ENCODE peak calls at places on chromosome 11, in four cellular contexts. One of them, this sample, is unnamed.

GRCh38 chr11:2769779-2770555 is 70.2 kb upstream of the KCNQ1OT1 start:
- DNase-seq in fibroblast of villous mesenchyme: no peak
- DNase-seq in foreskin fibroblast: no peak
- DNase-seq in fibroblast of lung: no peak
- DNase-seq in this sample: no peak

GRCh38 chr11:12818333-12819015 is 144.3 kb downstream of the TEAD1 start:
- DNase-seq in foreskin fibroblast: no peak
- DNase-seq in fibroblast of lung: peak
- DNase-seq in fibroblast of villous mesenchyme: peak
- DNase-seq in this sample: peak

GRCh38 chr11:56916162-56916561 is 72.6 kb upstream of the OR5AK2 start:
- DNase-seq in foreskin fibroblast: no peak
- DNase-seq in fibroblast of lung: no peak
- DNase-seq in fibroblast of villous mesenchyme: no peak
- DNase-seq in this sample: no peak

GRCh38 chr11:64240467-64241174 is at the start of gene FKBP2:
- DNase-seq in foreskin fibroblast: peak
- DNase-seq in fibroblast of lung: peak
- DNase-seq in fibroblast of villous mesenchyme: peak
- DNase-seq in this sample: peak

GRCh38 chr11:17734418-17734911 is at the start of gene KCNC1:
- DNase-seq in foreskin fibroblast: peak
- DNase-seq in fibroblast of lung: peak
- DNase-seq in fibroblast of villous mesenchyme: peak
- DNase-seq in this sample: peak

GRCh38 chr11:28924007-28924406 is 815.8 kb downstream of the METTL15 start:
- DNase-seq in fibroblast of villous mesenchyme: peak
- DNase-seq in fibroblast of lung: no peak
- DNase-seq in foreskin fibroblast: no peak
- DNase-seq in this sample: peak

GRCh38 chr11:2200957-2201519 is 29.4 kb upstream of the TH start:
- DNase-seq in fibroblast of villous mesenchyme: no peak
- DNase-seq in fibroblast of lung: no peak
- DNase-seq in foreskin fibroblast: no peak
- DNase-seq in this sample: no peak

GRCh38 chr11:17171342-17171741 is 36.4 kb downstream of the PIK3C2A start:
- DNase-seq in fibroblast of villous mesenchyme: peak
- DNase-seq in foreskin fibroblast: no peak
- DNase-seq in fibroblast of lung: peak
- DNase-seq in this sample: peak

GRCh38 chr11:10930961-10931760 is 73.3 kb upstream of the ZBED5 start:
- DNase-seq in fibroblast of lung: peak
- DNase-seq in fibroblast of villous mesenchyme: peak
- DNase-seq in foreskin fibroblast: peak
- DNase-seq in this sample: peak

GRCh38 chr11:827861-828167 is at the start of gene CRACR2B:
- DNase-seq in fibroblast of villous mesenchyme: no peak
- DNase-seq in foreskin fibroblast: no peak
- DNase-seq in fibroblast of lung: no peak
- DNase-seq in this sample: no peak

GRCh38 chr11:829116-829945 is 1.6 kb downstream of the CRACR2B start:
- DNase-seq in foreskin fibroblast: no peak
- DNase-seq in fibroblast of lung: no peak
- DNase-seq in fibroblast of villous mesenchyme: no peak
- DNase-seq in this sample: no peak

GRCh38 chr11:829946-830294 is 2.2 kb downstream of the CRACR2B start:
- DNase-seq in fibroblast of villous mesenchyme: no peak
- DNase-seq in foreskin fibroblast: no peak
- DNase-seq in fibroblast of lung: no peak
- DNase-seq in this sample: no peak

GRCh38 chr11:827146-827860 is 416 bp upstream of the CRACR2B start:
- DNase-seq in fibroblast of villous mesenchyme: no peak
- DNase-seq in fibroblast of lung: no peak
- DNase-seq in foreskin fibroblast: no peak
- DNase-seq in this sample: no peak

GRCh38 chr11:828501-829115 is 889 bp downstream of the CRACR2B start:
- DNase-seq in fibroblast of villous mesenchyme: no peak
- DNase-seq in fibroblast of lung: no peak
- DNase-seq in foreskin fibroblast: no peak
- DNase-seq in this sample: no peak
- H3K4me3 ChIP-seq in fibroblast of villous mesenchyme: no peak
- H3K4me3 ChIP-seq in fibroblast of lung: no peak
- H3K4me3 ChIP-seq in foreskin fibroblast: no peak
- H3K4me3 ChIP-seq in this sample: no peak

DNA sequence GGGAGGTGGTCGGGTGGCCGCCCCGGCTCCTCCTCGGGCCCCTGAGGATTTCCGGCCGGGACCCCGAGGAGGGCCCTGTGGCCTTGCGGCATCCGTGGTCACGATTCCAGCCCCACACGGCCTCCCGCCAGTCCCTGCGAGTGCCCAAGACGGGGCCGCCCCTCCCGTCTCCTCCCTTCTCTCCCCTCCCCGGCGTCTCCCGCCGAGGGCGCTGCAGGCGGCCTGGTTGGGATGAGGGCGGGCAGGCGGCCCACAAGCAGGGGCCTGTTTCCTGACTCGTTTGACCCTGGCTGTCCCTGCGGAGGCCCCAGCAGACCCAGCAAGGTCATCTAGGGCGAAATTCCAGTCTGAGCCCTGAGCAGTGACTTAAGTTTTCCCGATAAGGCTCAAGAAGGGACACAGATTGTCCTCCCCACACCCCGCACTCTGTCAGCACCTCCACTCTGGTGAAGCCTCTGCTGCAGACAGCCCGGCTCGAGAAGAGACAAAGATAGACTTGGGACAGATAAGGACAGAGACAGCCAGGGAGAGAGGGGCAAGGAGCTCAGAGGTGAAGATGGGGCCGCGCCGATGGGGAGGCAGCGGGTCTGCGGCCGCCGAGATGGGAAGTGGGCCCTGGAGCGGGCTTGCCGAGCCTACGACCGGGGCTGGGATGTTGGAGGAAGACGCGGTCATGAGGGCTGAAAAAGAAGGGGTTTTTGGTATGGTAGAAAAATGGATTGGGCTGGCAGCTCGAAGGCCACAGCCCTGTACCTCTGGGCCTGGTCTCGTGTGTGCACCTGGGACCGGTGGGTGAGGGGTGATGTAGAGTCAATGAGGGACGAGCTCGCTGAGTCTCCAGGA is 95.0 kb downstream of the SWAP70 start:
- DNase-seq in fibroblast of villous mesenchyme: peak
- DNase-seq in fibroblast of lung: peak
- DNase-seq in foreskin fibroblast: peak
- DNase-seq in this sample: peak
- TF ChIP-seq CTCF in fibroblast of villous mesenchyme: peak
- TF ChIP-seq CTCF in fibroblast of lung: peak
- TF ChIP-seq CTCF in foreskin fibroblast: peak
- TF ChIP-seq CTCF in this sample: peak

DNA sequence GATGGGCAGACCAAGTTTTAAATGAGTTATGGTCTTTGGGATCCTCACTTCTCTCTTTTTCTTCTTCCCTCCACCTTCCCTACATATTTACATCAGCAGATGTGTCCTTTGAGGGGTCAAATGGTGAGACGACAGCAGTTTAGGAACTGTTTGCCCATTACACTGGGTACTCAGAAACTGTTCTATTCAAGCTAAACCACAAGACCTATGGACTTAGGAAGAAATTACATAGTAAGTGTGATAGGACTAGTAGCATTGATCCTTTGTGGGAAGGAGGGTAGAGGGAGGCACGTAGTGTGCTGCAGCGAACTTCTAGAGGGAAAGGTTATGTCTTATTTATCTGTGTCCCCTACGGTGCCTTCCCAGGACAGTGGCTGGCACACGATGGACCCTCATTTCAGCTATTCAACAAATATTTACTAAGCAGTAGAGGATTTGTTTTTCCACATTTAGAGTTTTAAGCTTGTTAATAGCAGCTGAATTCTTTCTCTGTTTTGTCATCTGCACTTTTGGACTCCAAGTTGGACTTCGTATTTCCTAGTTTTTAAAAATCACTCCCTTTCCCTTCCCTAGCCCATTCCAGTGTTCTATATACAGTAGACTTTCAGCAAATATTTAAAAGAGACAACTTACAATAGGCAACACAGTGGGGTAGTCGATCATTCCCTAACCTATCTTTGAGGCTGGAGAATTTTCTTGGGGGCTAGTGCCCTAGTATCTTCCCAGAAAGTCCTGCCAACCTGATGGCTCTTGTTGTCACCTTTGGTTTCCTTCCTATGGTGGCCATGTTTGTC is 13.9 kb downstream of the FZD4 start:
- DNase-seq in foreskin fibroblast: no peak
- DNase-seq in fibroblast of villous mesenchyme: no peak
- DNase-seq in fibroblast of lung: no peak
- DNase-seq in this sample: peak
- H3K4me3 ChIP-seq in foreskin fibroblast: no peak
- H3K4me3 ChIP-seq in fibroblast of villous mesenchyme: no peak
- H3K4me3 ChIP-seq in fibroblast of lung: peak
- H3K4me3 ChIP-seq in this sample: peak

GRCh38 chr11:95137299-95137698 is 47.7 kb downstream of the ENDOD1 start:
- DNase-seq in fibroblast of villous mesenchyme: no peak
- DNase-seq in fibroblast of lung: no peak
- DNase-seq in foreskin fibroblast: no peak
- DNase-seq in this sample: no peak

GRCh38 chr11:95135155-95135554 is 45.5 kb downstream of the ENDOD1 start:
- DNase-seq in foreskin fibroblast: no peak
- DNase-seq in fibroblast of villous mesenchyme: no peak
- DNase-seq in fibroblast of lung: no peak
- DNase-seq in this sample: no peak

GRCh38 chr11:95135880-95136279 is 46.2 kb downstream of the ENDOD1 start:
- DNase-seq in fibroblast of villous mesenchyme: no peak
- DNase-seq in fibroblast of lung: no peak
- DNase-seq in foreskin fibroblast: no peak
- DNase-seq in this sample: no peak

GRCh38 chr11:95140397-95141030 is 50.9 kb downstream of the ENDOD1 start:
- DNase-seq in fibroblast of villous mesenchyme: peak
- DNase-seq in foreskin fibroblast: no peak
- DNase-seq in fibroblast of lung: no peak
- DNase-seq in this sample: peak

GRCh38 chr11:95138448-95138847 is 48.8 kb downstream of the ENDOD1 start:
- DNase-seq in fibroblast of lung: peak
- DNase-seq in fibroblast of villous mesenchyme: peak
- DNase-seq in foreskin fibroblast: peak
- DNase-seq in this sample: peak
- TF ChIP-seq CTCF in fibroblast of lung: no peak
- TF ChIP-seq CTCF in fibroblast of villous mesenchyme: peak
- TF ChIP-seq CTCF in foreskin fibroblast: peak
- TF ChIP-seq CTCF in this sample: peak